ENCODE peak calls at places on chromosomes 11 and 22, in six cellular contexts. B is heart left ventricle, L is colonic mucosa, I is iPS DF 6.9, K is A549, W is fibroblast of lung. D is an unnamed sample. For H3K4me1, the result is how much of the 10 kb centered on the place peaks cover.

GRCh38 chr11:66727282-66727882 is 1.6 kb downstream of the SPTBN2 start:
- DNase-seq in K (peak), W (peak), L (no peak), B (no peak), I (no peak), D (no peak)

GRCh38 chr11:115301029-115301428 is 203.2 kb downstream of the CADM1 start:
- DNase-seq in I (no peak), L (no peak), W (peak), B (no peak), K (no peak), D (no peak)

GRCh38 chr22:47091241-47091691 is 328.8 kb downstream of the TBC1D22A start:
- DNase-seq in K (no peak), W (peak), I (no peak), B (no peak), L (no peak), D (no peak)

GRCh38 chr11:6610591-6610990 is 1.4 kb downstream of the TAF10 start:
- DNase-seq in W (no peak), L (peak), K (no peak), I (no peak), B (no peak), D (no peak)

GRCh38 chr11:94727766-94728165 is 40.4 kb upstream of the AMOTL1 start:
- DNase-seq in B (no peak), I (no peak), K (no peak), W (no peak), L (no peak), D (no peak)

GRCh38 chr11:83573097-83573496 is 286.9 kb upstream of the CCDC90B start:
- DNase-seq in W (peak), I (no peak), B (no peak), L (no peak), K (no peak), D (no peak)

GRCh38 chr11:86091566-86091965 is 22.7 kb upstream of the PICALM start:
- DNase-seq in B (no peak), L (no peak), W (peak), I (no peak), K (no peak), D (no peak)

GRCh38 chr22:50286275-50286674 is 16.1 kb upstream of the MAPK11 start:
- DNase-seq in B (no peak), I (no peak), L (no peak), K (no peak), W (no peak), D (no peak)

GRCh38 chr11:57777969-57778317 is 16.3 kb downstream of the CTNND1 start:
- DNase-seq in K (peak), B (no peak), W (no peak), I (no peak), L (peak), D (no peak)

GRCh38 chr11:35013514-35014191 is 97.2 kb downstream of the PDHX start:
- DNase-seq in I (no peak), B (no peak), L (no peak), W (peak), K (no peak), D (peak)

GRCh38 chr11:74577624-74578396 is 14.6 kb upstream of the POLD3 start:
- DNase-seq in L (no peak), K (no peak), B (no peak), I (no peak), W (peak), D (no peak)

GRCh38 chr11:77047007-77047927 is 13.1 kb downstream of the B3GNT6 start:
- DNase-seq in B (peak), I (peak), L (peak), W (peak), K (peak), D (peak)

GRCh38 chr11:17686185-17686980 is 33.0 kb upstream of the MYOD1 start:
- DNase-seq in B (no peak), W (peak), K (no peak), L (no peak), I (no peak), D (no peak)

GRCh38 chr11:35588627-35589026 is 29.6 kb upstream of the FJX1 start:
- DNase-seq in L (no peak), B (no peak), K (no peak), W (peak), I (no peak), D (no peak)

GRCh38 chr11:80424012-80424695 is 983.3 kb upstream of the TENM4 start:
- DNase-seq in L (no peak), W (no peak), B (no peak), I (no peak), K (no peak), D (no peak)

DNA sequence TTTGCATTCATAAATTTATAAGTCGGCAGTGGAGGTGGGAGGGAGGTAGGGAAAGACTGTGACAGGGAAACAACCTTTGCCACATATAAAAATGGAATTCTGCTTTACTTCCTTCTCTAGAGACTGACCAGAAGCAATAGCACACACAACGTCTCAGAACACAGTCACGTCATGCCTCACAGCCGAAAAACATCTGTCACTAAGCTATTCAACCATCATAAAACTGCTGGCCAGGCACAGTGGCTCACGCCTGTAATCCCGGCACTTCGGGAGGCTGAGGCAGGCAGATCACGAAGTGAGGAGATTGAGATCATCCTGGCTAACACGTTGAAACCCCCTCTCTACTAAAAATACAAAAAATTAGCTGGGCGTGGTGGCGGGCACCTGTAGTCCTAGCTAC is 101.0 kb upstream of the CHRM4 start:
- DNase-seq in B (no peak), W (no peak), K (no peak), I (no peak), L (peak), D (no peak)
- H3K4me1 ChIP-seq in B (under half), W (under half), K (under half), I (under half), L (under half), D (under half)

GRCh38 chr11:134151083-134151747 is 72.6 kb downstream of the NCAPD3 start:
- DNase-seq in I (no peak), W (no peak), K (no peak), B (no peak), L (no peak), D (no peak)
- H3K4me1 ChIP-seq in I (under half), W (under half), K (under half), B (under half), L (under half), D (under half)

GRCh38 chr22:42770941-42771647 is 50.4 kb upstream of the A4GALT start:
- DNase-seq in W (no peak), I (no peak), K (no peak), L (no peak), B (no peak), D (no peak)

GRCh38 chr22:42769574-42770447 is 49.1 kb upstream of the A4GALT start:
- DNase-seq in B (peak), W (peak), I (no peak), L (peak), K (no peak), D (no peak)

GRCh38 chr22:42768385-42769035 is 47.8 kb upstream of the A4GALT start:
- DNase-seq in K (no peak), B (no peak), I (no peak), W (no peak), L (no peak), D (no peak)

GRCh38 chr22:42769238-42769573 is 48.5 kb upstream of the A4GALT start:
- DNase-seq in B (no peak), L (no peak), W (no peak), K (no peak), I (no peak), D (no peak)

DNA sequence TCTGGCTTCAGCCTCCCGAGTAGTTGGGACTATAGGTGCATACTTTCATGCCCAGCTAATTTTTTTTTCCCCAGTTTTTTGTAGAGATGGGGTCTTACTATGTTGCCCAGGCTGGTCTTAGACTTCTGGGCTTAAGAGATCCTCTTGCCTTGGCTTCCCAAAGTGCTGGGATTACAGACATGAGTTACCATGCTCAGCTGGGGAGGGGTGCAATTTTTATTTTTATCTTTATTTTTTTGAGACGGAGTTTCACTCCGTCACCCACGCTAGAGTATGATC is 49.7 kb upstream of the A4GALT start:
- DNase-seq in L (no peak), B (no peak), I (no peak), W (no peak), K (no peak), D (no peak)
- H3K4me1 ChIP-seq in L (under half), B (under half), I (under half), W (under half), K (under half), D (under half)

GRCh38 chr11:62605902-62606301 is 4.2 kb upstream of the MTA2 start:
- DNase-seq in L (no peak), K (no peak), W (no peak), B (no peak), I (no peak), D (no peak)

GRCh38 chr11:62603771-62604170 is 2.1 kb upstream of the MTA2 start:
- DNase-seq in W (no peak), I (no peak), K (no peak), B (no peak), L (no peak), D (no peak)

GRCh38 chr11:62604460-62605130 is 2.9 kb upstream of the MTA2 start:
- DNase-seq in W (no peak), B (no peak), K (no peak), L (no peak), I (no peak), D (no peak)

GRCh38 chr11:62607729-62608128 is 4.8 kb downstream of the EML3 start:
- DNase-seq in L (no peak), W (no peak), K (no peak), B (no peak), I (no peak), D (no peak)

GRCh38 chr11:62605467-62605866 is 3.8 kb upstream of the MTA2 start:
- DNase-seq in I (no peak), W (no peak), B (no peak), K (no peak), L (no peak), D (no peak)
- H3K4me1 ChIP-seq in I (under half), W (under half), B (under half), K (under half), L (under half), D (under half)

GRCh38 chr22:22866381-22867111 is 21.1 kb upstream of the IGLL5 start:
- DNase-seq in B (no peak), L (no peak), W (no peak), I (no peak), K (no peak), D (no peak)

GRCh38 chr22:22865311-22866072 is 22.1 kb upstream of the IGLL5 start:
- DNase-seq in K (no peak), I (no peak), L (no peak), B (no peak), W (no peak), D (no peak)

GRCh38 chr22:22857607-22858558 is 29.7 kb upstream of the IGLL5 start:
- DNase-seq in K (no peak), I (no peak), B (no peak), L (no peak), W (no peak), D (no peak)

GRCh38 chr22:22858559-22858937 is 29.1 kb upstream of the IGLL5 start:
- DNase-seq in W (no peak), L (no peak), K (no peak), B (no peak), I (no peak), D (no peak)

GRCh38 chr22:22863001-22863400 is 24.6 kb upstream of the IGLL5 start:
- DNase-seq in L (no peak), W (no peak), B (no peak), I (no peak), K (no peak), D (no peak)
- H3K4me1 ChIP-seq in L (under half), W (under half), B (under half), I (under half), K (under half), D (under half)

GRCh38 chr22:30186048-30186447 is 60.5 kb downstream of the LIF start:
- DNase-seq in L (no peak), W (no peak), I (no peak), K (no peak), B (no peak), D (no peak)
- H3K4me1 ChIP-seq in L (under half), W (under half), I (under half), K (half or more), B (under half), D (under half)

GRCh38 chr11:72788250-72788649 is 5.6 kb downstream of the STARD10 start:
- DNase-seq in W (no peak), L (peak), I (no peak), K (no peak), B (no peak), D (no peak)
- H3K4me1 ChIP-seq in W (under half), L (under half), I (under half), K (under half), B (under half), D (under half)

GRCh38 chr22:43244803-43245527 is 58.0 kb upstream of the TTLL12 start:
- DNase-seq in B (no peak), K (no peak), L (no peak), W (no peak), I (no peak), D (no peak)
- H3K4me1 ChIP-seq in B (under half), K (under half), L (under half), W (under half), I (under half), D (under half)

D was measured in effector memory CD4-positive, alpha-beta T cell.